ENCODE peak calls at places on chromosomes 1 and 21, in nine cellular contexts. One of them, this sample, is unnamed.

GRCh38 chr21:45601551-45601950 is 42.0 kb upstream of the PCBP3 start:
- DNase-seq in brain microvascular endothelial cell: no peak
- DNase-seq in GM12865: no peak
- DNase-seq in PC-9: no peak
- DNase-seq in tibial artery: peak
- DNase-seq in uterus: peak
- DNase-seq in cardiac fibroblast: no peak
- DNase-seq in endothelial cell of umbilical vein: no peak
- DNase-seq in nephron progenitor cell: no peak
- DNase-seq in this sample: no peak

GRCh38 chr1:53370369-53370961 is 42.6 kb upstream of the LRP8 start:
- DNase-seq in brain microvascular endothelial cell: no peak
- DNase-seq in GM12865: no peak
- DNase-seq in PC-9: no peak
- DNase-seq in tibial artery: peak
- DNase-seq in uterus: peak
- DNase-seq in cardiac fibroblast: no peak
- DNase-seq in endothelial cell of umbilical vein: no peak
- DNase-seq in nephron progenitor cell: no peak
- DNase-seq in this sample: no peak

GRCh38 chr1:53584446-53585102 is 125.4 kb downstream of the DMRTB1 start:
- DNase-seq in brain microvascular endothelial cell: no peak
- DNase-seq in GM12865: no peak
- DNase-seq in PC-9: no peak
- DNase-seq in tibial artery: no peak
- DNase-seq in uterus: peak
- DNase-seq in cardiac fibroblast: no peak
- DNase-seq in endothelial cell of umbilical vein: no peak
- DNase-seq in nephron progenitor cell: no peak
- DNase-seq in this sample: no peak

GRCh38 chr21:21952566-21952965 is 954.4 kb downstream of the NCAM2 start:
- DNase-seq in brain microvascular endothelial cell: no peak
- DNase-seq in GM12865: no peak
- DNase-seq in PC-9: no peak
- DNase-seq in tibial artery: no peak
- DNase-seq in uterus: no peak
- DNase-seq in cardiac fibroblast: no peak
- DNase-seq in endothelial cell of umbilical vein: no peak
- DNase-seq in nephron progenitor cell: no peak
- DNase-seq in this sample: no peak

GRCh38 chr1:24298606-24299005 is 20.6 kb upstream of the GRHL3 start:
- DNase-seq in brain microvascular endothelial cell: no peak
- DNase-seq in GM12865: no peak
- DNase-seq in PC-9: no peak
- DNase-seq in tibial artery: no peak
- DNase-seq in uterus: no peak
- DNase-seq in cardiac fibroblast: no peak
- DNase-seq in endothelial cell of umbilical vein: no peak
- DNase-seq in nephron progenitor cell: no peak
- DNase-seq in this sample: no peak

GRCh38 chr1:166947398-166948043 is 27.8 kb downstream of the ILDR2 start:
- DNase-seq in brain microvascular endothelial cell: peak
- DNase-seq in GM12865: peak
- DNase-seq in PC-9: no peak
- DNase-seq in tibial artery: peak
- DNase-seq in uterus: peak
- DNase-seq in cardiac fibroblast: peak
- DNase-seq in endothelial cell of umbilical vein: peak
- DNase-seq in nephron progenitor cell: peak
- DNase-seq in this sample: peak

GRCh38 chr21:16969636-16970035 is 543.2 kb upstream of the CXADR start:
- DNase-seq in brain microvascular endothelial cell: no peak
- DNase-seq in GM12865: no peak
- DNase-seq in PC-9: no peak
- DNase-seq in tibial artery: no peak
- DNase-seq in uterus: no peak
- DNase-seq in cardiac fibroblast: no peak
- DNase-seq in endothelial cell of umbilical vein: peak
- DNase-seq in nephron progenitor cell: no peak
- DNase-seq in this sample: no peak

GRCh38 chr1:55378582-55378981 is 163.4 kb upstream of the USP24 start:
- DNase-seq in brain microvascular endothelial cell: peak
- DNase-seq in GM12865: peak
- DNase-seq in PC-9: no peak
- DNase-seq in tibial artery: peak
- DNase-seq in uterus: peak
- DNase-seq in cardiac fibroblast: peak
- DNase-seq in endothelial cell of umbilical vein: peak
- DNase-seq in nephron progenitor cell: peak
- DNase-seq in this sample: peak

GRCh38 chr1:199403421-199404116 is 623.9 kb upstream of the NR5A2 start:
- DNase-seq in brain microvascular endothelial cell: peak
- DNase-seq in GM12865: no peak
- DNase-seq in PC-9: no peak
- DNase-seq in tibial artery: no peak
- DNase-seq in uterus: no peak
- DNase-seq in cardiac fibroblast: peak
- DNase-seq in endothelial cell of umbilical vein: no peak
- DNase-seq in nephron progenitor cell: no peak
- DNase-seq in this sample: no peak

GRCh38 chr1:214643032-214643431 is 40.0 kb downstream of the CENPF start:
- DNase-seq in brain microvascular endothelial cell: no peak
- DNase-seq in GM12865: no peak
- DNase-seq in PC-9: no peak
- DNase-seq in tibial artery: no peak
- DNase-seq in uterus: no peak
- DNase-seq in cardiac fibroblast: no peak
- DNase-seq in endothelial cell of umbilical vein: no peak
- DNase-seq in nephron progenitor cell: no peak
- DNase-seq in this sample: no peak

GRCh38 chr1:172089768-172090510 is 248.6 kb downstream of the DNM3 start:
- DNase-seq in brain microvascular endothelial cell: peak
- DNase-seq in GM12865: peak
- DNase-seq in PC-9: peak
- DNase-seq in tibial artery: peak
- DNase-seq in uterus: peak
- DNase-seq in cardiac fibroblast: peak
- DNase-seq in endothelial cell of umbilical vein: peak
- DNase-seq in nephron progenitor cell: peak
- DNase-seq in this sample: peak

GRCh38 chr1:148362930-148363810 is 119.9 kb downstream of the PPIAL4G start:
- DNase-seq in brain microvascular endothelial cell: no peak
- DNase-seq in GM12865: peak
- DNase-seq in PC-9: no peak
- DNase-seq in tibial artery: no peak
- DNase-seq in uterus: no peak
- DNase-seq in cardiac fibroblast: no peak
- DNase-seq in endothelial cell of umbilical vein: no peak
- DNase-seq in nephron progenitor cell: no peak
- DNase-seq in this sample: no peak

GRCh38 chr1:94012686-94013330 is 103.6 kb upstream of the GCLM start:
- DNase-seq in brain microvascular endothelial cell: no peak
- DNase-seq in GM12865: no peak
- DNase-seq in PC-9: no peak
- DNase-seq in tibial artery: no peak
- DNase-seq in uterus: no peak
- DNase-seq in cardiac fibroblast: no peak
- DNase-seq in endothelial cell of umbilical vein: no peak
- DNase-seq in nephron progenitor cell: no peak
- DNase-seq in this sample: no peak

GRCh38 chr21:19475525-19475924 is 1071.9 kb upstream of the TMPRSS15 start:
- DNase-seq in brain microvascular endothelial cell: no peak
- DNase-seq in GM12865: no peak
- DNase-seq in PC-9: no peak
- DNase-seq in tibial artery: no peak
- DNase-seq in uterus: no peak
- DNase-seq in cardiac fibroblast: peak
- DNase-seq in endothelial cell of umbilical vein: no peak
- DNase-seq in nephron progenitor cell: no peak
- DNase-seq in this sample: no peak
- TF ChIP-seq CTCF in brain microvascular endothelial cell: no peak
- TF ChIP-seq CTCF in GM12865: no peak
- TF ChIP-seq CTCF in PC-9: no peak
- TF ChIP-seq CTCF in tibial artery: no peak
- TF ChIP-seq CTCF in uterus: no peak
- TF ChIP-seq CTCF in cardiac fibroblast: no peak
- TF ChIP-seq CTCF in endothelial cell of umbilical vein: no peak
- TF ChIP-seq CTCF in nephron progenitor cell: no peak
- TF ChIP-seq CTCF in this sample: no peak

GRCh38 chr1:6393400-6394187 is at the start of gene ACOT7:
- DNase-seq in brain microvascular endothelial cell: peak
- DNase-seq in GM12865: peak
- DNase-seq in PC-9: peak
- DNase-seq in tibial artery: peak
- DNase-seq in uterus: peak
- DNase-seq in cardiac fibroblast: peak
- DNase-seq in endothelial cell of umbilical vein: peak
- DNase-seq in nephron progenitor cell: peak
- DNase-seq in this sample: peak
- TF ChIP-seq CTCF in brain microvascular endothelial cell: peak
- TF ChIP-seq CTCF in GM12865: no peak
- TF ChIP-seq CTCF in PC-9: no peak
- TF ChIP-seq CTCF in tibial artery: no peak
- TF ChIP-seq CTCF in uterus: peak
- TF ChIP-seq CTCF in cardiac fibroblast: peak
- TF ChIP-seq CTCF in endothelial cell of umbilical vein: peak
- TF ChIP-seq CTCF in nephron progenitor cell: no peak
- TF ChIP-seq CTCF in this sample: no peak

DNA sequence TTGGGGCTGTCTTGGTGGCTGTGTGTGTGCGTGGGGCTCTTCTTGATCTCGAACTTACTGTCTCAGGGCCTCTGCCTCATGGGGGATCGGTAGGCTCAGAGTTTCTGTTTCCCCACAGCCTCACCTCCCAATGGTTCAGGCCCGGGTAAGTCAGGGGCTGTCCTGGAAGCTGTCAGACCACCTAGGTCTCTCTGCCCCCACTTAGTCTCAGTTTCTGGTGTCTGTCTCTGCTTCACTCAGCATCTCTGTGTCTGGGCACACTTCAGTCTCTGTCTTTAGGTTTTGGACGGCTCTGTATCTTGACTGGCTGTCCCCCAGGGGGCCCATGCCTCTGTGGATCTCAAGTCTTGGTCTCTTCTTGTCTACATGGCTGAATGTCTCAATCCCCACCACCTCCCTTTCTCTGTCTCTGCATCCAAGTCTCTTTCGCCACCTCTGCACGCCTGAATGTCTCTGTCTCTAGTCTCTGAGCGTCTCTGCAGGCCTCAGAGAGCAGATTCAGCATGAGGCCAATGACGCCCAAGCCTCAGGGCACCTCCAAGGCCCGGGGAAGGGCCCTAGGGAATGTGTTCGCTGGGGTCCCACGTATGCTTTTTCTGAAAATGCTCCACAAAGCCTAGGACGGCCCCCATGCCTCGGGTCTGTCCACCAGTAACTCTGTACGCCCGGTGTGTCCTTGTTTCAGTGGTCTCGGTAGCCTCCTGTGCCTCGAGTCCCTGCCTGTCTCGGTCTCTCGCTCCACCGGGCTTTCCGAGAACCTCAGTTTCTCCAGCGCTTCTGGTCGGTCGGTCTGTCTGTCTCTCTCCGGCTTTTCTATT is 821 bp downstream of the FHL3 start:
- DNase-seq in brain microvascular endothelial cell: no peak
- DNase-seq in GM12865: peak
- DNase-seq in PC-9: peak
- DNase-seq in tibial artery: no peak
- DNase-seq in uterus: no peak
- DNase-seq in cardiac fibroblast: peak
- DNase-seq in endothelial cell of umbilical vein: peak
- DNase-seq in nephron progenitor cell: peak
- DNase-seq in this sample: peak
- TF ChIP-seq CTCF in brain microvascular endothelial cell: peak
- TF ChIP-seq CTCF in GM12865: no peak
- TF ChIP-seq CTCF in PC-9: no peak
- TF ChIP-seq CTCF in tibial artery: no peak
- TF ChIP-seq CTCF in uterus: no peak
- TF ChIP-seq CTCF in cardiac fibroblast: peak
- TF ChIP-seq CTCF in endothelial cell of umbilical vein: no peak
- TF ChIP-seq CTCF in nephron progenitor cell: no peak
- TF ChIP-seq CTCF in this sample: no peak

GRCh38 chr21:34336756-34337391 is 26.9 kb upstream of the KCNE2 start:
- DNase-seq in brain microvascular endothelial cell: peak
- DNase-seq in GM12865: no peak
- DNase-seq in PC-9: no peak
- DNase-seq in tibial artery: peak
- DNase-seq in uterus: no peak
- DNase-seq in cardiac fibroblast: peak
- DNase-seq in endothelial cell of umbilical vein: peak
- DNase-seq in nephron progenitor cell: no peak
- DNase-seq in this sample: no peak
- TF ChIP-seq CTCF in brain microvascular endothelial cell: no peak
- TF ChIP-seq CTCF in GM12865: no peak
- TF ChIP-seq CTCF in PC-9: no peak
- TF ChIP-seq CTCF in tibial artery: no peak
- TF ChIP-seq CTCF in uterus: no peak
- TF ChIP-seq CTCF in cardiac fibroblast: no peak
- TF ChIP-seq CTCF in endothelial cell of umbilical vein: no peak
- TF ChIP-seq CTCF in nephron progenitor cell: no peak
- TF ChIP-seq CTCF in this sample: no peak

DNA sequence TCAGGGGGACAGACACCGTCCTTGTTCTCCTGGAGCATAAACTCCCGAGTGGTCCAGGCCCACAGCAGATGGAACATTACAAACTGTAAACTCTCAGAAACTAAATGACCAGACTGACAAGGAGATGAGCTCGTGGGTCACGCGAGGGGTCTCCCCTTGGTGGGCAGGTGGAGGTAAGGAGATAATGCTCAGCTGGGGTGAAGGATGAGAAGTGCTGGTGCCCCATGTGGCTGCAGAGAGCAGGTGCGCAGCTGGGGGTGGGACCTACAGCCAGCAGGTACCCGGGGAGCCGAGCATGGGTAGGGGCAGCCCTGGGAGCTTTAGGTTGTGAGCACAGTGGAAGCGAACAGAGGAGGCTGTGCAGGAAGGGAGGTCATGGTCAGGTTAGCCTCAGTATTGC is 40.1 kb downstream of the AJAP1 start:
- DNase-seq in brain microvascular endothelial cell: no peak
- DNase-seq in GM12865: no peak
- DNase-seq in PC-9: no peak
- DNase-seq in tibial artery: no peak
- DNase-seq in uterus: no peak
- DNase-seq in cardiac fibroblast: no peak
- DNase-seq in endothelial cell of umbilical vein: no peak
- DNase-seq in nephron progenitor cell: no peak
- DNase-seq in this sample: no peak
- TF ChIP-seq CTCF in brain microvascular endothelial cell: peak
- TF ChIP-seq CTCF in GM12865: no peak
- TF ChIP-seq CTCF in PC-9: no peak
- TF ChIP-seq CTCF in tibial artery: no peak
- TF ChIP-seq CTCF in uterus: no peak
- TF ChIP-seq CTCF in cardiac fibroblast: no peak
- TF ChIP-seq CTCF in endothelial cell of umbilical vein: no peak
- TF ChIP-seq CTCF in nephron progenitor cell: no peak
- TF ChIP-seq CTCF in this sample: no peak

GRCh38 chr1:22731924-22732522 is 21.4 kb downstream of the EPHB2 start:
- DNase-seq in brain microvascular endothelial cell: no peak
- DNase-seq in GM12865: peak
- DNase-seq in PC-9: no peak
- DNase-seq in tibial artery: no peak
- DNase-seq in uterus: no peak
- DNase-seq in cardiac fibroblast: peak
- DNase-seq in endothelial cell of umbilical vein: no peak
- DNase-seq in nephron progenitor cell: no peak
- DNase-seq in this sample: peak
- TF ChIP-seq CTCF in brain microvascular endothelial cell: peak
- TF ChIP-seq CTCF in GM12865: peak
- TF ChIP-seq CTCF in PC-9: no peak
- TF ChIP-seq CTCF in tibial artery: no peak
- TF ChIP-seq CTCF in uterus: no peak
- TF ChIP-seq CTCF in cardiac fibroblast: peak
- TF ChIP-seq CTCF in endothelial cell of umbilical vein: peak
- TF ChIP-seq CTCF in nephron progenitor cell: no peak
- TF ChIP-seq CTCF in this sample: no peak

This sample was measured in GM13976.